ENCODE peak calls at places on chromosomes 5 and 9, in nine cellular contexts. D is HEK293T; U is BJ; L is OCI-M1; K is DMS53; Z is activated T-helper 2 cell treated with anti-CD3 and anti-CD28 coated beads, Interferon-gamma antibody, Interleukin-2, Interleukin-4, amounts not matched to agents 10 μg/mL and 5 μg/mL and 100 μg/mL, durations not matched to agents 14 hours and 24 hours and 36 hours; S is upper lobe of right lung; X is amygdala; H is activated CD8-positive, alpha-beta memory T cell treated with anti-CD3 and anti-CD28 coated beads, Interleukin-2, amount 50 U/mL, for 4 hours. R is an unnamed sample.

GRCh38 chr5:157130933-157131332 is 11.7 kb downstream of the MED7 start:
- DNase-seq in D (no peak), U (no peak), L (peak; percentile 65), K (peak; percentile 92), Z (no peak), S (no peak), X (no peak), H (no peak), R (no peak)

GRCh38 chr5:98109561-98110006 is 663.9 kb upstream of the RGMB start:
- DNase-seq in D (no peak), U (peak; percentile 47), L (no peak), K (no peak), Z (no peak), S (no peak), X (no peak), H (no peak), R (no peak)

GRCh38 chr9:119375892-119376291 is 6.7 kb upstream of the BRINP1 start:
- DNase-seq in D (peak; percentile 28), U (no peak), L (peak; percentile 33), K (peak; percentile 90), Z (no peak), S (no peak), X (no peak), H (no peak), R (peak; percentile 38)

GRCh38 chr5:126395198-126395597 is 28.0 kb upstream of the GRAMD2B start:
- DNase-seq in D (no peak), U (no peak), L (no peak), K (no peak), Z (no peak), S (no peak), X (no peak), H (no peak), R (no peak)

GRCh38 chr5:113061851-113062631 is 85.4 kb downstream of the DCP2 start:
- DNase-seq in D (no peak), U (peak; percentile 51), L (no peak), K (no peak), Z (no peak), S (no peak), X (no peak), H (no peak), R (no peak)

GRCh38 chr9:16901589-16901988 is 31.1 kb upstream of the BNC2 start:
- DNase-seq in D (no peak), U (no peak), L (no peak), K (no peak), Z (no peak), S (no peak), X (no peak), H (no peak), R (no peak)

GRCh38 chr9:93364734-93365426 is 86.6 kb upstream of the FAM120A start:
- DNase-seq in D (no peak), U (no peak), L (no peak), K (no peak), Z (no peak), S (no peak), X (no peak), H (no peak), R (no peak)

GRCh38 chr9:17519761-17520160 is 59.1 kb upstream of the SH3GL2 start:
- DNase-seq in D (no peak), U (no peak), L (peak; percentile 43), K (peak; percentile 55), Z (no peak), S (no peak), X (no peak), H (no peak), R (no peak)

GRCh38 chr9:84136119-84136868 is 155.7 kb downstream of the RMI1 start:
- DNase-seq in D (no peak), U (peak; percentile 73), L (no peak), K (peak; percentile 95), Z (no peak), S (no peak), X (no peak), H (no peak), R (peak; percentile 81)

GRCh38 chr9:35042891-35043545 is 29.4 kb downstream of the VCP start:
- DNase-seq in D (no peak), U (no peak), L (no peak), K (no peak), Z (no peak), S (no peak), X (no peak), H (no peak), R (no peak)

GRCh38 chr9:99231708-99232107 is 9.6 kb downstream of the SEC61B start:
- DNase-seq in D (no peak), U (no peak), L (peak; percentile 23), K (peak; percentile 18), Z (no peak), S (no peak), X (no peak), H (peak; percentile 28), R (no peak)

GRCh38 chr9:128729302-128729701 is 5.4 kb upstream of the ZDHHC12 start:
- DNase-seq in D (no peak), U (no peak), L (no peak), K (no peak), Z (no peak), S (no peak), X (no peak), H (no peak), R (no peak)

GRCh38 chr5:61397937-61398336 is 65.9 kb downstream of the ZSWIM6 start:
- DNase-seq in D (no peak), U (no peak), L (no peak), K (no peak), Z (no peak), S (no peak), X (no peak), H (no peak), R (no peak)

GRCh38 chr9:133558191-133559126 is 24.0 kb downstream of the ADAMTSL2 start:
- DNase-seq in D (peak; percentile 34), U (peak; percentile 36), L (peak; percentile 42), K (no peak), Z (no peak), S (no peak), X (no peak), H (no peak), R (peak; percentile 72)

GRCh38 chr9:80144856-80145255 is 573.1 kb downstream of the TLE4 start:
- DNase-seq in D (no peak), U (no peak), L (no peak), K (no peak), Z (no peak), S (no peak), X (no peak), H (no peak), R (no peak)

GRCh38 chr5:150246835-150247234 is 42.7 kb downstream of the CAMK2A start:
- DNase-seq in D (no peak), U (no peak), L (no peak), K (no peak), Z (no peak), S (no peak), X (no peak), H (no peak), R (no peak)

GRCh38 chr5:170254056-170254455 is 21.3 kb downstream of the C5orf58 start:
- DNase-seq in D (no peak), U (no peak), L (no peak), K (no peak), Z (peak; percentile 58), S (no peak), X (no peak), H (peak; percentile 65), R (peak; percentile 83)

GRCh38 chr5:153463806-153464205 is 26.7 kb upstream of the GRIA1 start:
- DNase-seq in D (no peak), U (peak; percentile 62), L (no peak), K (no peak), Z (no peak), S (no peak), X (no peak), H (no peak), R (no peak)

GRCh38 chr5:145776886-145777285 is 58.3 kb downstream of the PRELID2 start:
- DNase-seq in D (no peak), U (no peak), L (no peak), K (no peak), Z (no peak), S (no peak), X (no peak), H (no peak), R (no peak)

GRCh38 chr5:149940941-149941644 is 3.5 kb downstream of the PDE6A start:
- DNase-seq in D (no peak), U (no peak), L (no peak), K (no peak), Z (no peak), S (no peak), X (no peak), H (no peak), R (peak; percentile 13)

GRCh38 chr9:77469515-77470197 is 178.5 kb downstream of the GNA14 start:
- DNase-seq in D (no peak), U (no peak), L (no peak), K (no peak), Z (no peak), S (no peak), X (no peak), H (no peak), R (no peak)

GRCh38 chr9:71691036-71691435 is 77.3 kb downstream of the CEMIP2 start:
- DNase-seq in D (no peak), U (no peak), L (no peak), K (no peak), Z (no peak), S (no peak), X (no peak), H (no peak), R (peak; percentile 21)

GRCh38 chr9:123825337-123825736 is 104.6 kb downstream of the DENND1A start:
- DNase-seq in D (peak; percentile 27), U (no peak), L (no peak), K (peak; percentile 19), Z (no peak), S (no peak), X (no peak), H (no peak), R (no peak)

GRCh38 chr9:118569151-118569550 is 800.1 kb downstream of the BRINP1 start:
- DNase-seq in D (no peak), U (no peak), L (no peak), K (no peak), Z (no peak), S (no peak), X (no peak), H (no peak), R (no peak)

GRCh38 chr5:105849701-105850100 is 1821.0 kb downstream of the EFNA5 start:
- DNase-seq in D (no peak), U (no peak), L (no peak), K (no peak), Z (no peak), S (no peak), X (no peak), H (no peak), R (no peak)

GRCh38 chr5:132829742-132830435 is 558 bp downstream of the SHROOM1 start:
- DNase-seq in D (peak; percentile 87), U (no peak), L (peak; percentile 80), K (peak; percentile 91), Z (peak; percentile 67), S (peak; percentile 93), X (no peak), H (peak; percentile 73), R (peak; percentile 80)

GRCh38 chr5:40312205-40312604 is 367.5 kb upstream of the PTGER4 start:
- DNase-seq in D (no peak), U (no peak), L (no peak), K (no peak), Z (no peak), S (no peak), X (no peak), H (no peak), R (no peak)

GRCh38 chr9:106689089-106689488 is 173.9 kb upstream of the ZNF462 start:
- DNase-seq in D (no peak), U (no peak), L (no peak), K (no peak), Z (no peak), S (no peak), X (no peak), H (no peak), R (no peak)

GRCh38 chr9:110623462-110624025 is 44.0 kb upstream of the SVEP1 start:
- DNase-seq in D (peak; percentile 49), U (no peak), L (peak; percentile 79), K (peak; percentile 73), Z (no peak), S (no peak), X (no peak), H (no peak), R (peak; percentile 72)

GRCh38 chr5:10438301-10438700 is 3.4 kb upstream of the ROPN1L start:
- DNase-seq in D (no peak), U (no peak), L (no peak), K (no peak), Z (no peak), S (no peak), X (no peak), H (no peak), R (no peak)

GRCh38 chr9:101453776-101454570 is 18.4 kb upstream of the ALDOB start:
- DNase-seq in D (no peak), U (no peak), L (no peak), K (no peak), Z (no peak), S (no peak), X (no peak), H (no peak), R (no peak)